ENCODE peak calls at places on chromosome 20, in nine cellular contexts. M is stomach, T is K562, D is uterus, Q is IMR-90, W is adrenal gland, Z is A549, K is ovary, S is transverse colon. G is an unnamed sample.

GRCh38 chr20:46991850-46992639 is 97.4 kb downstream of the EYA2 start:
- DNase-seq in W (no peak), D (no peak), M (no peak), T (no peak), Z (no peak), K (no peak), S (no peak), Q (no peak), G (no peak)

GRCh38 chr20:46010491-46011405 is 2.0 kb downstream of the MMP9 start:
- DNase-seq in M (no peak), T (no peak), Q (peak), W (no peak), K (no peak), D (no peak), S (no peak), Z (no peak), G (no peak)

GRCh38 chr20:34316191-34316814 is 13.1 kb upstream of the AHCY start:
- DNase-seq in Q (peak), K (no peak), D (no peak), M (no peak), Z (no peak), T (peak), S (no peak), W (no peak), G (peak)

GRCh38 chr20:32513031-32513866 is 71.9 kb downstream of the NOL4L start:
- DNase-seq in S (no peak), T (no peak), M (no peak), K (no peak), Z (no peak), D (no peak), Q (no peak), W (no peak), G (no peak)

GRCh38 chr20:47181056-47181862 is 175.2 kb downstream of the ZMYND8 start:
- DNase-seq in M (peak), Z (peak), S (peak), D (no peak), W (no peak), T (peak), Q (peak), K (no peak), G (peak)

GRCh38 chr20:40009542-40009941 is 679.5 kb downstream of the MAFB start:
- DNase-seq in Q (peak), K (no peak), W (no peak), S (no peak), M (no peak), T (no peak), D (no peak), Z (no peak), G (no peak)

GRCh38 chr20:3084283-3084985 is at the start of gene AVP:
- DNase-seq in K (no peak), S (no peak), M (no peak), W (no peak), D (no peak), T (peak), Q (no peak), Z (no peak), G (no peak)

GRCh38 chr20:34643919-34644318 is 33.0 kb downstream of the PIGU start:
- DNase-seq in K (no peak), M (no peak), Z (no peak), Q (peak), D (no peak), T (no peak), S (no peak), W (no peak), G (no peak)

GRCh38 chr20:61598586-61598985 is 346.5 kb downstream of the CDH4 start:
- DNase-seq in M (no peak), D (no peak), Z (no peak), W (no peak), Q (no peak), K (no peak), T (no peak), S (no peak), G (no peak)

DNA sequence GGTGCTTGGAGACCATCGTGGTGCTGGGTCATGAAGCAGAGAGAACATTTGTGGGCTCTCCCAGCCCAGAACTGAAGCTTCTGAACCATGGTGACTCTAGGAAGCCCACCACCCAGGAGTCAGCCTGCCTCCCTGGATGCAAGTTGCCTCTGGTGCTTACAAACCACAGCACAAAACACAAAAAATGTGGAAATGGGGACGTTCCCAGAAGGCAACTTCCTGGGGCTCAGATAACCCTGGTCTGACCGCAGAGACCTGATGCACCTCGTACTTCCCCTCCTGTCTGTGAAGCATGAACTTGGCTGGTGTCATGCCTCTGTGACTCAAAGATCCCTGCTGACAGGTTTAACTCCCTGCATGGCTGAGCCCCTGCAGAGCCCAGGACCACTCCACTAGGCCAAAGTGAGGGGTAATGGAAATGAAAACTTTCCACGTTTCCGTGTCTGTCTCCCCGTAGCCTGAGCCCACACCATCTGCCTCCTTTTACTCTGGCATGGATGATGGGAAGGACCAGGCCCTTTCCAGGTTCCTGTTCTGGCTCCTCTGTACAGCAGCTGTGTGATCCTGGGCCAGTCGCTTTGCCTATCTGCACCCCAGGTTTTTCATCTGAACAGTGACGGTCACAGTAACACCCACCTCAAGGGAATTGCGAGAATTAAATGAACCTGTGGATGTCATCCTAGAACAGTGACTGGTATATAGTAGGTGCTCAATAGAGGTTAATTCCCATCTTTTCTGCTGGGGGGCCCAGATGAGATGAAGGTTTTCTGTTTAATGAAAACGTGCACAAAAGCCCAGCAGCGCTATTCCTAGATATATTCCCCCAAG is 57.7 kb downstream of the PPP1R16B start:
- DNase-seq in Q (no peak), W (no peak), Z (no peak), M (no peak), T (peak), D (no peak), K (no peak), S (peak), G (no peak)
- TF ChIP-seq POLR2A in Q (no peak), W (no peak), Z (no peak), M (no peak), T (no peak), D (no peak), K (no peak), S (no peak), G (no peak)

DNA sequence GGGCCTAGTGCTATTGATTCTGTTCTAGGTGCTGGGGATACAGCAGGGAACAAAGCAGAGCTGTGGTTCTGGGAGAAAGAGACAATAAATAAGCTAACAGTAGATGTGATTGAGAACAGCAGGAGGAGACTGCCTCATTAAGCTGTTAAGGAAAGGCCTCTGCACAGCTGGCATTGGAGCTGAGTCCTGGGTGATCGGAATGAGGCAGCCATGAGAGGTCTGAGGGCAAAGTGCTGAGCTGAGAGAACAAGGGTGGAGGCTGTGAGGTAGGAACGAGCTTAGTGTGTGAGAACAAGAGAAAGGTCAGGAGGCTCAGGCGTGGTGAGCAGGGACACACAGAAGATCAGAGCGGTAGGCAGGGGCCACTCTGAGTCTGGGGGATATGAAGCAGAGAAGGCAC is 18.3 kb downstream of the DDX27 start:
- DNase-seq in T (no peak), S (no peak), D (no peak), K (no peak), M (no peak), Z (no peak), Q (no peak), W (no peak), G (no peak)
- TF ChIP-seq POLR2A in T (no peak), S (no peak), D (no peak), K (no peak), M (no peak), Z (no peak), Q (no peak), W (no peak), G (no peak)

DNA sequence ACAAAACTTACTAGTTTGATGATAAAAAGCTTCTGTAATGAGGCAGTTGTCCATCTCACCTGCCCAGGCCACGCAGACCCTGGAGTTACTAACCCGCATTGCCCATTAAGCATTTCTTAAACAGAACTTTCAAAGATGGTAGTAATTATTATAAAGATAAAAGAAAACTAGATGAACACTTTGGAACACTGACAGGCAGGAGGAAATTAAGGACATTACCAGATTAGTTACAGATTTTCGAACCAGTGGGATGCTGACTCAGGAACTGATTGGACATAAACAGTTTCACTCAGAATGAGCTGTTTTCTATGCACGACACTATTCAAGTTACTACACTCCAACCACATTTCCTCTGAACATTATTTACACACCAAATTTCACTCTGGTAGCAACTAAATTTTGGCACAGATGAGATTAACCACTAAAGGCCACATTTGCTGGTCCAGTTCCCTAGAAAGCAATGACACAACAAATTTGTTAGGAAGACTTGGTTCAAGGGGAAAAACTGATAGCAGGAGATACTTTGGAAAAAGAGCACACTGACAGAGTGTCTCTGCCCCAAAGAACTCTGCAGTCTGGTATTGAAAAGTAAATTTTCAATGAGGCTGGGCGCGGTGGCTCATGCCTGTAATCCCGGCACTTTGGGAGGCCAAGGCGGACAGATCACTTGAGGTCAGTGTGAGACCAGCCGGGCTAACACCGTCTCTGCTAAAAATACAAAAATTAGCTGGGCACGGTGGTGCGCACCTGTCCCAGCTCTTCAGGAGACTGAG is 3.0 kb downstream of the ROMO1 start:
- DNase-seq in Q (peak), D (peak), M (no peak), W (no peak), Z (no peak), K (no peak), S (no peak), T (no peak), G (no peak)
- TF ChIP-seq POLR2A in Q (no peak), D (no peak), M (no peak), W (no peak), Z (no peak), K (no peak), S (peak), T (peak), G (no peak)

GRCh38 chr20:37661536-37661935 is 32.3 kb upstream of the CTNNBL1 start:
- DNase-seq in Q (no peak), S (no peak), D (no peak), K (no peak), Z (no peak), W (no peak), M (no peak), T (no peak), G (no peak)

GRCh38 chr20:37656945-37657344 is 36.9 kb upstream of the CTNNBL1 start:
- DNase-seq in T (no peak), D (no peak), K (no peak), Q (no peak), S (no peak), W (no peak), Z (no peak), M (no peak), G (no peak)

GRCh38 chr20:37662261-37662660 is 31.6 kb upstream of the CTNNBL1 start:
- DNase-seq in T (no peak), Q (no peak), D (no peak), Z (no peak), W (no peak), M (no peak), S (no peak), K (no peak), G (no peak)

GRCh38 chr20:37657924-37658800 is 35.7 kb upstream of the CTNNBL1 start:
- DNase-seq in T (no peak), S (no peak), M (no peak), K (no peak), Z (no peak), Q (no peak), D (no peak), W (no peak), G (no peak)
- TF ChIP-seq POLR2A in T (no peak), S (no peak), M (no peak), K (no peak), Z (no peak), Q (no peak), D (no peak), W (no peak), G (no peak)

GRCh38 chr20:17968366-17969275 is at the start of the genes MGME1 and SNX5:
- DNase-seq in S (peak), Z (peak), M (peak), D (peak), T (peak), K (peak), W (peak), Q (peak), G (peak)
- TF ChIP-seq POLR2A in S (peak), Z (peak), M (no peak), D (peak), T (peak), K (no peak), W (no peak), Q (peak), G (peak)